ENCODE peak calls at places on chromosomes 7 and 10, in six cellular contexts. One of them, this sample, is unnamed.

GRCh38 chr7:150388709-150389531 is 9.8 kb downstream of the ZNF775 start:
- DNase-seq in BJ: no peak
- DNase-seq in endodermal cell: peak; percentile 83
- DNase-seq in body of pancreas: peak; percentile 95
- DNase-seq in tibial artery: peak; percentile 48
- DNase-seq in ovary: peak; percentile 85
- DNase-seq in this sample: peak; percentile 44

GRCh38 chr10:73991846-73992245 is 6.1 kb upstream of the VCL start:
- DNase-seq in BJ: no peak
- DNase-seq in endodermal cell: no peak
- DNase-seq in body of pancreas: peak; percentile 56
- DNase-seq in tibial artery: peak; percentile 35
- DNase-seq in ovary: no peak
- DNase-seq in this sample: no peak

GRCh38 chr7:158804335-158804734 is 25.0 kb downstream of the ESYT2 start:
- DNase-seq in BJ: no peak
- DNase-seq in endodermal cell: no peak
- DNase-seq in body of pancreas: no peak
- DNase-seq in tibial artery: no peak
- DNase-seq in ovary: no peak
- DNase-seq in this sample: no peak

GRCh38 chr10:113958631-113959382 is 84.9 kb upstream of the ADRB1 start:
- DNase-seq in BJ: peak; percentile 80
- DNase-seq in endodermal cell: no peak
- DNase-seq in body of pancreas: peak; percentile 61
- DNase-seq in tibial artery: peak; percentile 32
- DNase-seq in ovary: peak; percentile 49
- DNase-seq in this sample: peak; percentile 81

GRCh38 chr10:79176949-79177602 is 108.3 kb downstream of the ZMIZ1 start:
- DNase-seq in BJ: no peak
- DNase-seq in endodermal cell: no peak
- DNase-seq in body of pancreas: peak; percentile 47
- DNase-seq in tibial artery: no peak
- DNase-seq in ovary: peak; percentile 82
- DNase-seq in this sample: peak; percentile 69

GRCh38 chr10:126525326-126525725 is 137.0 kb upstream of the ADAM12 start:
- DNase-seq in BJ: no peak
- DNase-seq in endodermal cell: no peak
- DNase-seq in body of pancreas: no peak
- DNase-seq in tibial artery: no peak
- DNase-seq in ovary: no peak
- DNase-seq in this sample: no peak

GRCh38 chr7:14020339-14020900 is 31.0 kb upstream of the ETV1 start:
- DNase-seq in BJ: no peak
- DNase-seq in endodermal cell: no peak
- DNase-seq in body of pancreas: no peak
- DNase-seq in tibial artery: no peak
- DNase-seq in ovary: no peak
- DNase-seq in this sample: peak; percentile 13

GRCh38 chr7:80942261-80943041 is 23.6 kb upstream of the SEMA3C start:
- DNase-seq in BJ: peak; percentile 92
- DNase-seq in endodermal cell: peak; percentile 63
- DNase-seq in body of pancreas: peak; percentile 55
- DNase-seq in tibial artery: peak; percentile 55
- DNase-seq in ovary: peak; percentile 42
- DNase-seq in this sample: peak; percentile 98

GRCh38 chr7:113267271-113267670 is 148.9 kb upstream of the SMIM30 start:
- DNase-seq in BJ: no peak
- DNase-seq in endodermal cell: no peak
- DNase-seq in body of pancreas: no peak
- DNase-seq in tibial artery: no peak
- DNase-seq in ovary: no peak
- DNase-seq in this sample: peak; percentile 15

GRCh38 chr7:284762-285722 is 4.9 kb upstream of the FOXL3 start:
- DNase-seq in BJ: no peak
- DNase-seq in endodermal cell: no peak
- DNase-seq in body of pancreas: no peak
- DNase-seq in tibial artery: no peak
- DNase-seq in ovary: peak; percentile 23
- DNase-seq in this sample: no peak

GRCh38 chr7:129577881-129578462 is 33.5 kb upstream of the NRF1 start:
- DNase-seq in BJ: no peak
- DNase-seq in endodermal cell: no peak
- DNase-seq in body of pancreas: no peak
- DNase-seq in tibial artery: no peak
- DNase-seq in ovary: no peak
- DNase-seq in this sample: no peak

GRCh38 chr10:63237396-63237795 is 104.3 kb downstream of the NRBF2 start:
- DNase-seq in BJ: no peak
- DNase-seq in endodermal cell: no peak
- DNase-seq in body of pancreas: no peak
- DNase-seq in tibial artery: no peak
- DNase-seq in ovary: no peak
- DNase-seq in this sample: no peak

GRCh38 chr7:31815796-31816195 is 128.8 kb downstream of the PPP1R17 start:
- DNase-seq in BJ: no peak
- DNase-seq in endodermal cell: no peak
- DNase-seq in body of pancreas: no peak
- DNase-seq in tibial artery: no peak
- DNase-seq in ovary: no peak
- DNase-seq in this sample: no peak

GRCh38 chr7:23072043-23072442 is 33.5 kb upstream of the KLHL7 start:
- DNase-seq in BJ: no peak
- DNase-seq in endodermal cell: no peak
- DNase-seq in body of pancreas: no peak
- DNase-seq in tibial artery: no peak
- DNase-seq in ovary: no peak
- DNase-seq in this sample: peak; percentile 35

DNA sequence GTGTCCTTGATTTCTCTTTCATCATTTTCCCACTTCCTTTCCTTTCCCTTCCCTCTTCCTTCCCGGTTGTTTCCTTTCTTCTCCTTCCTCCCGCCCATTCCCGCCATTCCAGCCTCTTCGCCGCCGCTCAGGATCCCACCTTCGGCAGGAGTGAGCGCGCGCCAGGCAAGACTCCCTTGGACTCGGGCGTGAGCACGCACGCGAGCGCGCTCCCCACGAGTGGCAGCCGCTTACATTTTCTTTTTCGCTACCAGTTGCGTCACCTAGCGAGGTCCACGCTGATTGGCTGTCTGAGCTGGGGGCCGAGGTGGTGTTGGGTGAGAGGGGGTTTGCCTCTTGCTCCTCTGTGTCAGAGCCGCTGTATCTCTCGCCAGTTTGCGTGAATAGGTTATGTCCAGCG is 11.8 kb downstream of the ZAN start:
- DNase-seq in BJ: no peak
- DNase-seq in endodermal cell: no peak
- DNase-seq in body of pancreas: peak; percentile 55
- DNase-seq in tibial artery: peak; percentile 36
- DNase-seq in ovary: peak; percentile 78
- DNase-seq in this sample: peak; percentile 60
- H3K4me3 ChIP-seq in BJ: peak overlapping the region; percentile 27
- H3K4me3 ChIP-seq in endodermal cell: no peak overlapping the region
- H3K4me3 ChIP-seq in body of pancreas: no peak overlapping the region
- H3K4me3 ChIP-seq in tibial artery: peak overlapping the region; percentile 21
- H3K4me3 ChIP-seq in ovary: no peak overlapping the region
- H3K4me3 ChIP-seq in this sample: peak overlapping the region; percentile 53

DNA sequence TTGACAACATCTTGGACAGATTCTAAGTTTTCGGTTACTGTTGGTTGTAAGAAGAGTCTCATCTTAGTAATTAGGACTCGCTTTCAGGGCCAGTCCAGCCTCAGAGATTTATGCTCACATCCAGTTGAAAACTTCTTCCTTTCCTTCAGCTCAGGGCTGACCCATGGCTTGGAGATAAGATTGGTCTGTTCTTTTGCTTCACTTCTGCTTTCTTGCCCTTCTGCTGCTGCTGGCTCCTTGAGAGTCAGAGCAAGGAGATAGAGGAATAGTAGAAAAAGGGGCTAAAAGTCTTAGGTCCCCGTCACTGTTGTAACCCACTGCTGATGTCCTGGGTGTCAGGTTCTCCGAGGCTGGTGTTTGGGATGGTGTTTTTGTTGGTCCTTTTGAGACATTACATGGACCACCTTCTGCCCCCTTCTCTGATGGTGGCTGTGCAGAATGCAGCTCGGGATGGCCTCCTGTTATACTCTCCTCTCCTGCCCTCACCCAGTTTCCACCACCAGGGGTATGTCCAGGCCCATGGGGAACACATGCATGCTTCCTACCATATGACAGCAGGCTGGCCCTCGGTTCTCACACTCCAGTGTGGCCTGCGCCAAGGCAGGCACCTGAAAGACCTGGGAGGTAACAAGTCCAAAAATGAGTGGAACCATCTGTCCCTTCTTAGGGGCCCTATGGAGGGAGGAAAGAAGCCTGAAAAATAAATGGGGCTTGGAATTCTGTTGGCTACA is 67.8 kb upstream of the PCBD1 start:
- DNase-seq in BJ: no peak
- DNase-seq in endodermal cell: peak; percentile 86
- DNase-seq in body of pancreas: no peak
- DNase-seq in tibial artery: no peak
- DNase-seq in ovary: no peak
- DNase-seq in this sample: no peak
- TF ChIP-seq CTCF in BJ: no peak
- TF ChIP-seq CTCF in endodermal cell: peak; percentile 79
- TF ChIP-seq CTCF in body of pancreas: no peak
- TF ChIP-seq CTCF in tibial artery: no peak
- TF ChIP-seq CTCF in ovary: no peak
- TF ChIP-seq CTCF in this sample: no peak

GRCh38 chr7:101936612-101937231 is 119.3 kb downstream of the CUX1 start:
- DNase-seq in BJ: no peak
- DNase-seq in endodermal cell: peak; percentile 97
- DNase-seq in body of pancreas: no peak
- DNase-seq in tibial artery: peak; percentile 30
- DNase-seq in ovary: peak; percentile 74
- DNase-seq in this sample: peak; percentile 67
- H3K4me3 ChIP-seq in BJ: no peak overlapping the region
- H3K4me3 ChIP-seq in endodermal cell: peak overlapping the region; percentile 34
- H3K4me3 ChIP-seq in body of pancreas: no peak overlapping the region
- H3K4me3 ChIP-seq in tibial artery: peak overlapping the region; percentile 45
- H3K4me3 ChIP-seq in ovary: peak overlapping the region; percentile 34
- H3K4me3 ChIP-seq in this sample: peak overlapping the region; percentile 13

GRCh38 chr10:1962025-1962424 is 224.7 kb upstream of the ADARB2 start:
- DNase-seq in BJ: no peak
- DNase-seq in endodermal cell: peak; percentile 61
- DNase-seq in body of pancreas: no peak
- DNase-seq in tibial artery: no peak
- DNase-seq in ovary: no peak
- DNase-seq in this sample: no peak
- TF ChIP-seq CTCF in BJ: no peak
- TF ChIP-seq CTCF in endodermal cell: peak; percentile 63
- TF ChIP-seq CTCF in body of pancreas: no peak
- TF ChIP-seq CTCF in tibial artery: no peak
- TF ChIP-seq CTCF in ovary: no peak
- TF ChIP-seq CTCF in this sample: no peak

This sample was measured in fibroblast of the aortic adventitia.